ENCODE peak calls at places on chromosome 12, in eight cellular contexts. One of them, this sample, is unnamed.

GRCh38 chr12:132170094-132170636 is 25.9 kb downstream of the NOC4L start:
- DNase-seq in cardiac fibroblast: peak; percentile 74
- DNase-seq in neural progenitor cell: no peak
- DNase-seq in testis: no peak
- DNase-seq in endothelial cell: no peak
- DNase-seq in A549: no peak
- DNase-seq in OCI-LY7: no peak
- DNase-seq in epithelial cell of esophagus: no peak
- DNase-seq in this sample: peak; percentile 60

GRCh38 chr12:48739618-48740269 is 23.2 kb upstream of the CCNT1 start:
- DNase-seq in cardiac fibroblast: no peak
- DNase-seq in neural progenitor cell: no peak
- DNase-seq in testis: no peak
- DNase-seq in endothelial cell: no peak
- DNase-seq in A549: no peak
- DNase-seq in OCI-LY7: no peak
- DNase-seq in epithelial cell of esophagus: no peak
- DNase-seq in this sample: no peak

GRCh38 chr12:110217996-110218674 is 62.9 kb upstream of the ATP2A2 start:
- DNase-seq in cardiac fibroblast: no peak
- DNase-seq in neural progenitor cell: no peak
- DNase-seq in testis: no peak
- DNase-seq in endothelial cell: no peak
- DNase-seq in A549: no peak
- DNase-seq in OCI-LY7: no peak
- DNase-seq in epithelial cell of esophagus: no peak
- DNase-seq in this sample: peak; percentile 68

GRCh38 chr12:50315803-50316202 is 32.5 kb upstream of the LIMA1 start:
- DNase-seq in cardiac fibroblast: no peak
- DNase-seq in neural progenitor cell: no peak
- DNase-seq in testis: no peak
- DNase-seq in endothelial cell: no peak
- DNase-seq in A549: no peak
- DNase-seq in OCI-LY7: no peak
- DNase-seq in epithelial cell of esophagus: no peak
- DNase-seq in this sample: no peak

GRCh38 chr12:16844875-16845274 is 238.9 kb upstream of the LMO3 start:
- DNase-seq in cardiac fibroblast: no peak
- DNase-seq in neural progenitor cell: peak; percentile 28
- DNase-seq in testis: no peak
- DNase-seq in endothelial cell: no peak
- DNase-seq in A549: no peak
- DNase-seq in OCI-LY7: no peak
- DNase-seq in epithelial cell of esophagus: no peak
- DNase-seq in this sample: no peak

GRCh38 chr12:95815635-95816212 is 25.2 kb upstream of the NTN4 start:
- DNase-seq in cardiac fibroblast: peak; percentile 63
- DNase-seq in neural progenitor cell: no peak
- DNase-seq in testis: no peak
- DNase-seq in endothelial cell: no peak
- DNase-seq in A549: peak; percentile 43
- DNase-seq in OCI-LY7: peak; percentile 27
- DNase-seq in epithelial cell of esophagus: peak; percentile 49
- DNase-seq in this sample: peak; percentile 46

GRCh38 chr12:108430245-108430644 is 84.8 kb upstream of the FICD start:
- DNase-seq in cardiac fibroblast: peak; percentile 4
- DNase-seq in neural progenitor cell: no peak
- DNase-seq in testis: no peak
- DNase-seq in endothelial cell: no peak
- DNase-seq in A549: no peak
- DNase-seq in OCI-LY7: no peak
- DNase-seq in epithelial cell of esophagus: peak; percentile 14
- DNase-seq in this sample: no peak

GRCh38 chr12:46896680-46897079 is 70.9 kb upstream of the SLC38A4 start:
- DNase-seq in cardiac fibroblast: no peak
- DNase-seq in neural progenitor cell: no peak
- DNase-seq in testis: no peak
- DNase-seq in endothelial cell: no peak
- DNase-seq in A549: no peak
- DNase-seq in OCI-LY7: no peak
- DNase-seq in epithelial cell of esophagus: no peak
- DNase-seq in this sample: no peak

DNA sequence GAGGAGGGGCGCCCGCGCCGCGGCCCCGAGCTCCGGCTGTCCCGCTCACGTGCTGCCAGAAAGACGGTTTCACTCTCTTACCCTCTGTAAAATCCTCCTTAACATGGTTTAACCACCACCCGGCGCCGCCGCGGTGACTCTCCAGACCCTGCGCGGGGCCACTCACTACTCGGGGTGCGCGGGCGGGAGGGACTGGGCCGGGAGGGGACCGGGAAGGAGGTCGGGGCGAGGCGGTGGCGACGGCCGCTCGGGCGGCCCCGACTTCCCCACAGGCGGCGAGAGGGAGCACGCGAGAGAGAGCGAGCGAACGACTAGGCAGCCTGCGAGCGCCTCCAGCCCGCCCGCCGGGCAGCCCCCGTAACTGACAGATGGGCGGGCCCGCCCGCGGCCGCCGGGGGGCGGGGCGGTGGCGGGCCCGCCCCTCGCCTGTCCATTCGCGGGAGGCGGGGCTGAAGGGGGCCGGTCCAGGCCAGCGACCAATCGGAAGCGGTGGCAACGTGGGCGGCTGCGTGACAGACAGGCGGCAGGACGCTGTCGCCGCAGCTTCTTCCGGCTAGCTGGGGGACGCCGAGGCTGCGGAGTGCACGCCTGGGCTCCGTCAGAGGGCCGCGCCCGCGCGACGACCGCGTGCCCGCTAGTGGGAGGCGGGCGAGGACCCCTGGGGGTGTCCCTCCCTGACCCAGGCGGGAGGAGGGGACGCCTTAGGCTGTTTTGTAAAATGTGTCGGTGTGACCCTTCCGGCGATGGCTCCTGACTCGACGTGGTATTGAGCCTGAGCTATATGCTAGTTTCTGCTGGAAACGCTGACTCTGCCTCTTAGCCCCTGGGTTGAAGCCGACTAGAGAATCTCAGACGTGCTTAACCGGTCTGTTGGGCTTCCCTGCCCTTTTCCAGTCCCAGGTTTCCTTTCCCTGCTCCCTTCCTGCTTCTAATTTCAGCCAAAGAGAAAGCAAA is at the start of gene EEA1:
- DNase-seq in cardiac fibroblast: peak; percentile 98
- DNase-seq in neural progenitor cell: peak; percentile 98
- DNase-seq in testis: peak; percentile 98
- DNase-seq in endothelial cell: peak; percentile 96
- DNase-seq in A549: peak; percentile 88
- DNase-seq in OCI-LY7: peak; percentile 97
- DNase-seq in epithelial cell of esophagus: peak; percentile 98
- DNase-seq in this sample: peak; percentile 96
- TF ChIP-seq CTCF in cardiac fibroblast: no peak
- TF ChIP-seq CTCF in neural progenitor cell: no peak
- TF ChIP-seq CTCF in testis: peak; percentile 7
- TF ChIP-seq CTCF in endothelial cell: peak; percentile 17
- TF ChIP-seq CTCF in A549: peak; percentile 25
- TF ChIP-seq CTCF in OCI-LY7: peak; percentile 40
- TF ChIP-seq CTCF in epithelial cell of esophagus: no peak
- TF ChIP-seq CTCF in this sample: peak; percentile 6

GRCh38 chr12:21617030-21617429 is 12.4 kb upstream of the GYS2 start:
- DNase-seq in cardiac fibroblast: no peak
- DNase-seq in neural progenitor cell: no peak
- DNase-seq in testis: no peak
- DNase-seq in endothelial cell: no peak
- DNase-seq in A549: no peak
- DNase-seq in OCI-LY7: no peak
- DNase-seq in epithelial cell of esophagus: no peak
- DNase-seq in this sample: no peak

GRCh38 chr12:21615441-21615840 is 10.8 kb upstream of the GYS2 start:
- DNase-seq in cardiac fibroblast: no peak
- DNase-seq in neural progenitor cell: no peak
- DNase-seq in testis: no peak
- DNase-seq in endothelial cell: no peak
- DNase-seq in A549: no peak
- DNase-seq in OCI-LY7: no peak
- DNase-seq in epithelial cell of esophagus: peak; percentile 10
- DNase-seq in this sample: no peak

GRCh38 chr12:21618566-21618965 is 13.9 kb upstream of the GYS2 start:
- DNase-seq in cardiac fibroblast: no peak
- DNase-seq in neural progenitor cell: no peak
- DNase-seq in testis: no peak
- DNase-seq in endothelial cell: no peak
- DNase-seq in A549: no peak
- DNase-seq in OCI-LY7: no peak
- DNase-seq in epithelial cell of esophagus: no peak
- DNase-seq in this sample: no peak

GRCh38 chr12:21614510-21614909 is 9.9 kb upstream of the GYS2 start:
- DNase-seq in cardiac fibroblast: no peak
- DNase-seq in neural progenitor cell: no peak
- DNase-seq in testis: no peak
- DNase-seq in endothelial cell: no peak
- DNase-seq in A549: no peak
- DNase-seq in OCI-LY7: no peak
- DNase-seq in epithelial cell of esophagus: no peak
- DNase-seq in this sample: no peak

DNA sequence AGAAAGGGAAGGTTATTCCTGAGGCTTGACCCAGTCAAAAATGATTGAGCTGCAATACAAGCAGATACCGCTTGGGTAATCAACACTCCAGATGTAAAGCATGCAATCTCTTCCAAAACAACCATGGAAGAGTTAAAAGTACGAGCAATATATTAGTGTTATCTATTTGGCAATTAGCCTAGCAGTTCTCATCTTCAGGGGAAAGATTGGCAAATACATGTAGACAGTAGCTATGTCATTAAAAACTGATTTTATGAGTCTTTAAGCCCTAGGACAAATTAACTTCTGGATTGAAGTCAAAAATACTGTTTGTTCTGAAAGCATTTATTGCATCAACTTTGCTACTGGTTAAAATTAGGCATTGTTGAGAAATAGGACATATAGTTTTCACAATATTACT is 9.3 kb upstream of the GYS2 start:
- DNase-seq in cardiac fibroblast: peak; percentile 19
- DNase-seq in neural progenitor cell: no peak
- DNase-seq in testis: no peak
- DNase-seq in endothelial cell: no peak
- DNase-seq in A549: no peak
- DNase-seq in OCI-LY7: no peak
- DNase-seq in epithelial cell of esophagus: peak; percentile 19
- DNase-seq in this sample: peak; percentile 55
- TF ChIP-seq CTCF in cardiac fibroblast: peak; percentile 12
- TF ChIP-seq CTCF in neural progenitor cell: peak; percentile 19
- TF ChIP-seq CTCF in testis: no peak
- TF ChIP-seq CTCF in endothelial cell: peak; percentile 20
- TF ChIP-seq CTCF in A549: no peak
- TF ChIP-seq CTCF in OCI-LY7: no peak
- TF ChIP-seq CTCF in epithelial cell of esophagus: peak; percentile 57
- TF ChIP-seq CTCF in this sample: peak; percentile 39

GRCh38 chr12:21774358-21775129 is at the start of gene KCNJ8:
- DNase-seq in cardiac fibroblast: peak; percentile 15
- DNase-seq in neural progenitor cell: peak; percentile 81
- DNase-seq in testis: peak; percentile 35
- DNase-seq in endothelial cell: peak; percentile 51
- DNase-seq in A549: peak; percentile 12
- DNase-seq in OCI-LY7: no peak
- DNase-seq in epithelial cell of esophagus: no peak
- DNase-seq in this sample: peak; percentile 19

GRCh38 chr12:21773799-21774198 is 707 bp downstream of the KCNJ8 start:
- DNase-seq in cardiac fibroblast: no peak
- DNase-seq in neural progenitor cell: peak; percentile 15
- DNase-seq in testis: no peak
- DNase-seq in endothelial cell: no peak
- DNase-seq in A549: no peak
- DNase-seq in OCI-LY7: no peak
- DNase-seq in epithelial cell of esophagus: no peak
- DNase-seq in this sample: peak; percentile 6

GRCh38 chr12:21775130-21775920 is 819 bp upstream of the KCNJ8 start:
- DNase-seq in cardiac fibroblast: no peak
- DNase-seq in neural progenitor cell: no peak
- DNase-seq in testis: no peak
- DNase-seq in endothelial cell: no peak
- DNase-seq in A549: no peak
- DNase-seq in OCI-LY7: no peak
- DNase-seq in epithelial cell of esophagus: no peak
- DNase-seq in this sample: peak; percentile 17

GRCh38 chr12:21771311-21771710 is 3.2 kb downstream of the KCNJ8 start:
- DNase-seq in cardiac fibroblast: peak; percentile 2
- DNase-seq in neural progenitor cell: no peak
- DNase-seq in testis: no peak
- DNase-seq in endothelial cell: no peak
- DNase-seq in A549: no peak
- DNase-seq in OCI-LY7: no peak
- DNase-seq in epithelial cell of esophagus: no peak
- DNase-seq in this sample: no peak

DNA sequence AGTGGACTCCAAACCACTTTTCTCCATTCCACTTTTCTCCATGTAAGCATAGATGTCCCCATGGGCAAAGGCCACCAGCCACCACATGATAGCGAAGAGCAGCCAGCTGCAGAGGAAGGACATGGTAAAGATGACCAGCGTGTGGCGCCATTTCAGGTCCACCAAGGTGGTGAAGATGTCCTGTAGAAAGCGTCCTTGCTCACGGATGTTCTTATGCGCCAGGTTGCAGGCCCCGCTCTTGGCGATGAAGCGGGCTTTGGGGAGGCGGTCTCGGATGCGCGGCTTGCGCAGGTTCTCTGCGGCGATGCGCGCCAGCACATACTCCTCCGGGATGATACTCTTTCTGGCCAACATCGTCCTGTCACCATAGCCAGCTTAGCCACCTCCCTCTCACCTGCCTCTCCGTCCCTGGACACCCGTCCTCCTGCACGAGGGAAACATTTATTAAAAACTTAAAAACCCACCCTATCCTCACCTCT is 1.2 kb downstream of the KCNJ8 start:
- DNase-seq in cardiac fibroblast: peak; percentile 5
- DNase-seq in neural progenitor cell: peak; percentile 73
- DNase-seq in testis: peak; percentile 37
- DNase-seq in endothelial cell: peak; percentile 31
- DNase-seq in A549: no peak
- DNase-seq in OCI-LY7: no peak
- DNase-seq in epithelial cell of esophagus: no peak
- DNase-seq in this sample: no peak
- TF ChIP-seq CTCF in cardiac fibroblast: peak; percentile 34
- TF ChIP-seq CTCF in neural progenitor cell: peak; percentile 59
- TF ChIP-seq CTCF in testis: no peak
- TF ChIP-seq CTCF in endothelial cell: peak; percentile 24
- TF ChIP-seq CTCF in A549: peak; percentile 19
- TF ChIP-seq CTCF in OCI-LY7: peak; percentile 18
- TF ChIP-seq CTCF in epithelial cell of esophagus: no peak
- TF ChIP-seq CTCF in this sample: peak; percentile 24

GRCh38 chr12:6197996-6198395 is 2.2 kb upstream of the CD9 start:
- DNase-seq in cardiac fibroblast: no peak
- DNase-seq in neural progenitor cell: peak; percentile 46
- DNase-seq in testis: peak; percentile 48
- DNase-seq in endothelial cell: no peak
- DNase-seq in A549: no peak
- DNase-seq in OCI-LY7: no peak
- DNase-seq in epithelial cell of esophagus: no peak
- DNase-seq in this sample: no peak

GRCh38 chr12:6198556-6198955 is 1.6 kb upstream of the CD9 start:
- DNase-seq in cardiac fibroblast: no peak
- DNase-seq in neural progenitor cell: no peak
- DNase-seq in testis: no peak
- DNase-seq in endothelial cell: no peak
- DNase-seq in A549: no peak
- DNase-seq in OCI-LY7: no peak
- DNase-seq in epithelial cell of esophagus: no peak
- DNase-seq in this sample: no peak

GRCh38 chr12:6192604-6193380 is 7.4 kb upstream of the CD9 start:
- DNase-seq in cardiac fibroblast: no peak
- DNase-seq in neural progenitor cell: no peak
- DNase-seq in testis: no peak
- DNase-seq in endothelial cell: no peak
- DNase-seq in A549: no peak
- DNase-seq in OCI-LY7: no peak
- DNase-seq in epithelial cell of esophagus: no peak
- DNase-seq in this sample: no peak

GRCh38 chr12:6195665-6196535 is 4.3 kb upstream of the CD9 start:
- DNase-seq in cardiac fibroblast: peak; percentile 92
- DNase-seq in neural progenitor cell: peak; percentile 86
- DNase-seq in testis: peak; percentile 92
- DNase-seq in endothelial cell: peak; percentile 95
- DNase-seq in A549: peak; percentile 98
- DNase-seq in OCI-LY7: peak; percentile 73
- DNase-seq in epithelial cell of esophagus: peak; percentile 94
- DNase-seq in this sample: peak; percentile 91

DNA sequence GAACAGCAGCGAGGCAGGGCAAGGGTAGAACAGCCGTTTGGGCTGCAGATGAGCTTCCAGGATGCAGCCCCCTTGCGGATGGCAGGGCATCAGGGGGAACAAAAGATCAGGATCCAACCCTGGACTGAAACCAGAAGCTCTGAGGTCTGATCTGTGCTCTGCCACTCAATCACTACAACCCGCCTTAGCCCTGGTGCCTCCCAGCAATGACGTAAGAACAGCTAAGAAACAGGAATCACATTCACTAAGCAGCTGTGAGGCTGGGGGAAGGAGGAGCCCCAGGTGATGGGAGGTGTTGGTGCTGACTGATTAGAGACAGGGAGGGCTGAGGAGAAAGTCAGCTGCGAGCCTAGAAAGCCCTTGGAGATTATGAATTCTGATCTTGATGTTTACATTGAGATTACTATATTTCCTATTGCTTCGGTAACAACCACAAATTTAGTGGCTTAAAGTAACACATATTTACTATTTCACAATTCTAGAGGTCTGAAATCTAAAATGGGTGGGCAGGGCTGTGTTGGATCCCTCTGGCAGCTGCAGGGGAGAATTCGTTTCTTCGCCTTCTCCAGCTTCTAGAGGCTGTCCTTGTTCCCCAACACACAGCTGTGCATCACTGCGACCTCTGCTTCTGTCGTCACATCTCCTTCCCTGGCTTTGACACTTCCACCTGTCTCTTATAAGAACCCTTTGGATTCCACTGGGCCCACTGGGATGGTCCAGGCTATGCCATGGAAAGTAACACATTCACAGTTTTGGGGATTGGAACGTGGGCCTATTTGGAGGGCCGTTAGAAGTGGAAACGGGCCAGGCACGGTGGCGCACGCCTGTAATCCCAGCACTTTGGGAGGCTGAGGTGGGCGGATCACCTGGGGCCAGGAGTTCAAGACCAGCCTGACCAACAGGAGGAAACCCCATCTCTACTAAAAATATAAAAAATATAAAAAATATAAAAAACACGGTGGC is 6.1 kb upstream of the CD9 start:
- DNase-seq in cardiac fibroblast: peak; percentile 39
- DNase-seq in neural progenitor cell: peak; percentile 76
- DNase-seq in testis: no peak
- DNase-seq in endothelial cell: no peak
- DNase-seq in A549: no peak
- DNase-seq in OCI-LY7: peak; percentile 57
- DNase-seq in epithelial cell of esophagus: peak; percentile 88
- DNase-seq in this sample: peak; percentile 80
- TF ChIP-seq CTCF in cardiac fibroblast: no peak
- TF ChIP-seq CTCF in neural progenitor cell: peak; percentile 27
- TF ChIP-seq CTCF in testis: no peak
- TF ChIP-seq CTCF in endothelial cell: no peak
- TF ChIP-seq CTCF in A549: no peak
- TF ChIP-seq CTCF in OCI-LY7: no peak
- TF ChIP-seq CTCF in epithelial cell of esophagus: no peak
- TF ChIP-seq CTCF in this sample: no peak

This sample was measured in fibroblast of villous mesenchyme.